ENCODE peak calls at places on chromosomes 6 and 20, in eight cellular contexts. G, F, O, W, D, M, S and X are unnamed samples.

GRCh38 chr6:130026859-130027258 is 8.5 kb downstream of the L3MBTL3 start:
- DNase-seq in M (no peak), W (no peak), D (no peak), G (no peak), S (no peak), F (no peak), O (no peak), X (no peak)

GRCh38 chr6:45965787-45966186 is 49.9 kb downstream of the CLIC5 start:
- DNase-seq in F (no peak), G (no peak), M (no peak), S (no peak), O (no peak), W (no peak), D (no peak), X (peak; percentile 61)

GRCh38 chr20:46221271-46221670 is 87.0 kb downstream of the CDH22 start:
- DNase-seq in M (no peak), S (no peak), D (no peak), F (no peak), W (no peak), G (no peak), O (no peak), X (no peak)

GRCh38 chr6:11009353-11009752 is 34.8 kb downstream of the ELOVL2 start:
- DNase-seq in S (no peak), O (no peak), M (no peak), W (no peak), F (no peak), D (no peak), G (no peak), X (no peak)

GRCh38 chr20:60008130-60008808 is 50.0 kb downstream of the CDH26 start:
- DNase-seq in G (no peak), F (no peak), S (no peak), W (no peak), D (no peak), M (no peak), O (no peak), X (no peak)

GRCh38 chr6:20169786-20170185 is 42.5 kb downstream of the MBOAT1 start:
- DNase-seq in F (no peak), M (no peak), D (no peak), G (no peak), W (no peak), O (no peak), S (no peak), X (no peak)

GRCh38 chr6:127300411-127300810 is 33.7 kb downstream of the RNF146 start:
- DNase-seq in D (peak; percentile 74), M (no peak), F (no peak), W (peak; percentile 72), S (no peak), G (no peak), O (no peak), X (no peak)

GRCh38 chr6:143160439-143161220 is 99.9 kb downstream of the AIG1 start:
- DNase-seq in D (no peak), M (no peak), G (no peak), S (no peak), O (no peak), W (no peak), F (no peak), X (no peak)

GRCh38 chr20:36322131-36322530 is 16.0 kb downstream of the DLGAP4 start:
- DNase-seq in M (no peak), D (no peak), S (no peak), W (no peak), F (no peak), G (no peak), O (no peak), X (no peak)

GRCh38 chr6:3844097-3844463 is 5.1 kb upstream of the FAM50B start:
- DNase-seq in S (no peak), W (no peak), M (no peak), F (no peak), O (no peak), D (peak; percentile 47), G (no peak), X (no peak)

GRCh38 chr6:154404791-154405400 is 48.3 kb upstream of the IPCEF1 start:
- DNase-seq in D (no peak), W (no peak), S (no peak), F (no peak), O (no peak), G (no peak), M (no peak), X (no peak)

GRCh38 chr6:37260063-37260843 is 2.3 kb upstream of the TMEM217 start:
- DNase-seq in S (no peak), D (no peak), F (no peak), M (no peak), W (no peak), O (no peak), G (no peak), X (no peak)

GRCh38 chr20:62595491-62595890 is 46.8 kb upstream of the SLCO4A1 start:
- DNase-seq in F (peak; percentile 50), M (no peak), W (peak; percentile 11), S (peak; percentile 61), O (no peak), D (no peak), G (no peak), X (no peak)

GRCh38 chr6:170227996-170228550 is 62.8 kb downstream of the DLL1 start:
- DNase-seq in W (no peak), G (no peak), O (no peak), D (no peak), S (no peak), M (no peak), F (no peak), X (no peak)

GRCh38 chr6:106688177-106688951 is 59.0 kb downstream of the QRSL1 start:
- DNase-seq in S (no peak), M (no peak), O (no peak), G (peak; percentile 61), W (no peak), F (no peak), D (no peak), X (no peak)

GRCh38 chr20:61436268-61436667 is 184.2 kb downstream of the CDH4 start:
- DNase-seq in F (no peak), D (no peak), W (no peak), M (no peak), G (no peak), S (no peak), O (no peak), X (no peak)

GRCh38 chr20:48621256-48622078 is 206.3 kb downstream of the PREX1 start:
- DNase-seq in O (no peak), M (no peak), G (no peak), D (no peak), S (peak; percentile 40), F (no peak), W (no peak), X (no peak)

GRCh38 chr6:24827162-24827561 is 28.4 kb upstream of the ARMH2 start:
- DNase-seq in S (no peak), G (no peak), W (no peak), O (no peak), F (no peak), M (no peak), D (no peak), X (no peak)

GRCh38 chr6:24740861-24741260 is 21.9 kb upstream of the C6orf62 start:
- DNase-seq in F (no peak), W (no peak), S (no peak), O (no peak), D (no peak), M (no peak), G (no peak), X (no peak)

GRCh38 chr6:128252293-128253176 is 267.9 kb downstream of the PTPRK start:
- DNase-seq in M (no peak), O (no peak), D (no peak), W (no peak), F (no peak), S (no peak), G (no peak), X (no peak)

GRCh38 chr20:35318502-35319157 is 26.4 kb upstream of the FAM83C start:
- DNase-seq in M (no peak), F (no peak), O (no peak), W (no peak), S (peak; percentile 86), G (no peak), D (no peak), X (peak; percentile 71)

DNA sequence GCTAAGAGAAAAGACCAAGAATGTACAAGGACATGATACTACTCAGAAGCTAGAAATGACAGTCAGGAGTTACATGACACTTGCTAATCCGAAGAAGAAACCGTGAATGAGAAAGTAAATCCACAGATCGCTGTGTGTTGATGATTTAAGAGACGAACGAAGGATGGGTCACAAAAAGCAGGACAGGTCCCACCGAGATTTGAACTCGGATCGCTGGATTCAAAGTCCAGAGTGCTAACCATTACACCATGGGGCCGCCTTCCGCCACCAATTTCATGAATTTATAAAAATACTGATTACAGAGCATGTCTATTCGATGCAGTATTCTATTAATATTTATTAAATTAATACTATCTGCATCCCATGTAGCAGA is 54.0 kb upstream of the BTN3A2 start:
- DNase-seq in M (no peak), F (peak; percentile 36), O (no peak), G (no peak), S (peak; percentile 45), D (no peak), W (no peak), X (no peak)
- H3K4me3 ChIP-seq in M (no peak overlapping the region), F (no peak overlapping the region), O (peak overlapping the region; percentile 49), G (no peak overlapping the region), S (no peak overlapping the region), D (no peak overlapping the region), W (no peak overlapping the region), X (peak overlapping the region; percentile 57)

GRCh38 chr6:166770216-166771116 is 143.4 kb upstream of the RPS6KA2 start:
- DNase-seq in M (no peak), D (no peak), G (no peak), O (no peak), S (no peak), F (no peak), W (no peak), X (no peak)
- TF ChIP-seq CTCF in M (no peak), D (peak; percentile 10), G (no peak), O (no peak), S (no peak), F (no peak), W (peak; percentile 35), X (peak; percentile 53)

GRCh38 chr6:111530777-111531176 is 47.8 kb upstream of the REV3L start:
- DNase-seq in O (no peak), G (no peak), S (no peak), D (no peak), M (no peak), F (no peak), W (no peak), X (no peak)
- H3K4me3 ChIP-seq in O (no peak overlapping the region), G (no peak overlapping the region), S (no peak overlapping the region), D (no peak overlapping the region), M (no peak overlapping the region), F (no peak overlapping the region), W (no peak overlapping the region), X (no peak overlapping the region)

DNA sequence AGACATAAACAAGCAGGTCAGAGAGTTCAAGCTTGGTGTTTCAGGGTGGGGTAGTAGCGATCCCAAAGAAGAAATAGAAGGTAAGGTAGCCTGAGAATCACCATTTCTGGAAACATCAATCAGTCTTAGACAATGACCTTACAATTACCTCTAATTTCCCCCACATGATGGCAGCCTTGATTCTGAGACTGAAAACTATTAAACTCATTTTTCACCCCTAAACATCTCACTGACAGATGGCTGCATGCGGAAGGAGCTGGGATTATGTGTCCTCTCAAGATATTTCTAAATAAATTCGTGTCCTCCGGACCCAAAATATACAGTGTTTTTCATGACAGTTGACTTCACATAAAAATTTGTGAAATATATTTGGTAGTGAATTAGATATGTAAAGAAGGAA is 61.0 kb downstream of the KIF6 start:
- DNase-seq in D (no peak), M (no peak), S (no peak), W (no peak), G (no peak), O (no peak), F (no peak), X (no peak)
- TF ChIP-seq CTCF in D (no peak), M (no peak), S (no peak), W (no peak), G (no peak), O (no peak), F (no peak), X (no peak)